ENCODE peak calls at places on chromosomes 12 and 14, in four cellular contexts. One of them, this sample, is unnamed.

GRCh38 chr12:88932457-88932856 is 352.2 kb upstream of the KITLG start:
- DNase-seq in posterior cingulate gyrus: no peak
- DNase-seq in SW480: no peak
- DNase-seq in effector memory CD8-positive, alpha-beta T cell: no peak
- DNase-seq in this sample: no peak

GRCh38 chr12:77816196-77816595 is 14.5 kb upstream of the NAV3 start:
- DNase-seq in posterior cingulate gyrus: no peak
- DNase-seq in effector memory CD8-positive, alpha-beta T cell: no peak
- DNase-seq in SW480: no peak
- DNase-seq in this sample: no peak

GRCh38 chr12:105084251-105085250 is at the start of gene ALDH1L2:
- DNase-seq in posterior cingulate gyrus: peak
- DNase-seq in SW480: peak
- DNase-seq in effector memory CD8-positive, alpha-beta T cell: peak
- DNase-seq in this sample: no peak

GRCh38 chr14:101582294-101582693 is 21.0 kb downstream of the DIO3 start:
- DNase-seq in posterior cingulate gyrus: peak
- DNase-seq in effector memory CD8-positive, alpha-beta T cell: no peak
- DNase-seq in SW480: no peak
- DNase-seq in this sample: no peak

GRCh38 chr12:25130741-25131188 is 64.2 kb downstream of the DNAI7 start:
- DNase-seq in posterior cingulate gyrus: no peak
- DNase-seq in effector memory CD8-positive, alpha-beta T cell: no peak
- DNase-seq in SW480: peak
- DNase-seq in this sample: no peak

GRCh38 chr12:47267571-47267970 is 187.8 kb upstream of the AMIGO2 start:
- DNase-seq in posterior cingulate gyrus: no peak
- DNase-seq in SW480: no peak
- DNase-seq in effector memory CD8-positive, alpha-beta T cell: no peak
- DNase-seq in this sample: no peak

GRCh38 chr12:40953076-40953475 is 235.0 kb upstream of the PDZRN4 start:
- DNase-seq in posterior cingulate gyrus: no peak
- DNase-seq in SW480: no peak
- DNase-seq in effector memory CD8-positive, alpha-beta T cell: no peak
- DNase-seq in this sample: no peak

GRCh38 chr12:4145990-4146859 is 127.3 kb upstream of the CCND2 start:
- DNase-seq in effector memory CD8-positive, alpha-beta T cell: no peak
- DNase-seq in posterior cingulate gyrus: no peak
- DNase-seq in SW480: no peak
- DNase-seq in this sample: no peak

GRCh38 chr12:46473634-46474201 is 101.1 kb upstream of the SLC38A2 start:
- DNase-seq in posterior cingulate gyrus: no peak
- DNase-seq in effector memory CD8-positive, alpha-beta T cell: no peak
- DNase-seq in SW480: peak
- DNase-seq in this sample: no peak

GRCh38 chr14:104688755-104689619 is at the start of gene INF2:
- DNase-seq in effector memory CD8-positive, alpha-beta T cell: no peak
- DNase-seq in SW480: peak
- DNase-seq in posterior cingulate gyrus: no peak
- DNase-seq in this sample: peak

GRCh38 chr12:109715310-109716091 is 1.9 kb downstream of the FAM222A start:
- DNase-seq in posterior cingulate gyrus: no peak
- DNase-seq in SW480: no peak
- DNase-seq in effector memory CD8-positive, alpha-beta T cell: no peak
- DNase-seq in this sample: no peak

GRCh38 chr12:32301216-32301615 is 98.1 kb upstream of the FGD4 start:
- DNase-seq in effector memory CD8-positive, alpha-beta T cell: no peak
- DNase-seq in SW480: no peak
- DNase-seq in posterior cingulate gyrus: no peak
- DNase-seq in this sample: no peak

GRCh38 chr14:53567236-53567785 is 389.3 kb downstream of the BMP4 start:
- DNase-seq in posterior cingulate gyrus: no peak
- DNase-seq in effector memory CD8-positive, alpha-beta T cell: no peak
- DNase-seq in SW480: no peak
- DNase-seq in this sample: no peak

GRCh38 chr14:69629225-69630127 is 18.1 kb downstream of the SUSD6 start:
- DNase-seq in SW480: no peak
- DNase-seq in effector memory CD8-positive, alpha-beta T cell: no peak
- DNase-seq in posterior cingulate gyrus: no peak
- DNase-seq in this sample: no peak

GRCh38 chr12:104888456-104888855 is 69.6 kb downstream of the SLC41A2 start:
- DNase-seq in posterior cingulate gyrus: no peak
- DNase-seq in effector memory CD8-positive, alpha-beta T cell: no peak
- DNase-seq in SW480: no peak
- DNase-seq in this sample: no peak

GRCh38 chr12:102735104-102735503 is 181.9 kb downstream of the PAH start:
- DNase-seq in posterior cingulate gyrus: no peak
- DNase-seq in effector memory CD8-positive, alpha-beta T cell: no peak
- DNase-seq in SW480: no peak
- DNase-seq in this sample: no peak

GRCh38 chr12:65618574-65618973 is 205.7 kb upstream of the HMGA2 start:
- DNase-seq in effector memory CD8-positive, alpha-beta T cell: no peak
- DNase-seq in posterior cingulate gyrus: no peak
- DNase-seq in SW480: no peak
- DNase-seq in this sample: no peak

GRCh38 chr12:2693204-2693860 is 101.4 kb upstream of the FKBP4 start:
- DNase-seq in effector memory CD8-positive, alpha-beta T cell: no peak
- DNase-seq in SW480: no peak
- DNase-seq in posterior cingulate gyrus: no peak
- DNase-seq in this sample: no peak

GRCh38 chr12:3000548-3001275 is 41.5 kb downstream of the TEAD4 start:
- DNase-seq in SW480: no peak
- DNase-seq in posterior cingulate gyrus: no peak
- DNase-seq in effector memory CD8-positive, alpha-beta T cell: no peak
- DNase-seq in this sample: no peak

GRCh38 chr12:11130382-11130781 is 4.1 kb downstream of the TAS2R30 start:
- DNase-seq in posterior cingulate gyrus: no peak
- DNase-seq in effector memory CD8-positive, alpha-beta T cell: no peak
- DNase-seq in SW480: no peak
- DNase-seq in this sample: no peak

GRCh38 chr12:89469361-89469760 is 55.2 kb downstream of the GALNT4 start:
- DNase-seq in effector memory CD8-positive, alpha-beta T cell: peak
- DNase-seq in posterior cingulate gyrus: no peak
- DNase-seq in SW480: no peak
- DNase-seq in this sample: no peak

GRCh38 chr12:42469355-42470006 is 120.1 kb downstream of the PRICKLE1 start:
- DNase-seq in effector memory CD8-positive, alpha-beta T cell: no peak
- DNase-seq in posterior cingulate gyrus: no peak
- DNase-seq in SW480: no peak
- DNase-seq in this sample: no peak

GRCh38 chr12:13343380-13343779 is 146.9 kb downstream of the EMP1 start:
- DNase-seq in SW480: peak
- DNase-seq in effector memory CD8-positive, alpha-beta T cell: no peak
- DNase-seq in posterior cingulate gyrus: no peak
- DNase-seq in this sample: no peak

GRCh38 chr12:100170313-100170858 is 27.7 kb upstream of the BLTP3B start:
- DNase-seq in effector memory CD8-positive, alpha-beta T cell: no peak
- DNase-seq in posterior cingulate gyrus: no peak
- DNase-seq in SW480: no peak
- DNase-seq in this sample: no peak

GRCh38 chr14:67987596-67987995 is 168.0 kb downstream of the RAD51B start:
- DNase-seq in SW480: no peak
- DNase-seq in effector memory CD8-positive, alpha-beta T cell: no peak
- DNase-seq in posterior cingulate gyrus: no peak
- DNase-seq in this sample: no peak

GRCh38 chr14:64572721-64573508 is 23.2 kb downstream of the PPP1R36 start:
- DNase-seq in posterior cingulate gyrus: no peak
- DNase-seq in effector memory CD8-positive, alpha-beta T cell: no peak
- DNase-seq in SW480: no peak
- DNase-seq in this sample: no peak

GRCh38 chr12:48414046-48414445 is 58.3 kb upstream of the ANP32D start:
- DNase-seq in posterior cingulate gyrus: no peak
- DNase-seq in effector memory CD8-positive, alpha-beta T cell: no peak
- DNase-seq in SW480: no peak
- DNase-seq in this sample: no peak

GRCh38 chr12:24931666-24932405 is 17.1 kb downstream of the BCAT1 start:
- DNase-seq in SW480: no peak
- DNase-seq in effector memory CD8-positive, alpha-beta T cell: no peak
- DNase-seq in posterior cingulate gyrus: no peak
- DNase-seq in this sample: no peak

GRCh38 chr12:2934371-2934770 is 24.8 kb upstream of the TEAD4 start:
- DNase-seq in SW480: no peak
- DNase-seq in posterior cingulate gyrus: no peak
- DNase-seq in effector memory CD8-positive, alpha-beta T cell: no peak
- DNase-seq in this sample: no peak

This sample was measured in naive thymus-derived CD4-positive, alpha-beta T cell.